ENCODE peak calls at places on chromosome 12, in eight cellular contexts. One of them, this sample, is unnamed.
A peak's percentile ranks its signal among the peaks of the same experiment; 100 is the strongest.

GRCh38 chr12:113889806-113890581 is 76.1 kb downstream of the RBM19 start:
- DNase-seq in Peyer's patch: no peak
- DNase-seq in A549: no peak
- DNase-seq in A673: no peak
- DNase-seq in lower lobe of right lung: no peak
- DNase-seq in pancreas: no peak
- DNase-seq in prostate gland: no peak
- DNase-seq in lung: no peak
- DNase-seq in this sample: no peak

GRCh38 chr12:31362759-31363415 is 36.9 kb upstream of the SINHCAF start:
- DNase-seq in Peyer's patch: peak; percentile 57
- DNase-seq in pancreas: no peak
- DNase-seq in prostate gland: peak; percentile 46
- DNase-seq in A549: peak; percentile 15
- DNase-seq in lung: no peak
- DNase-seq in A673: no peak
- DNase-seq in lower lobe of right lung: peak; percentile 54
- DNase-seq in this sample: no peak

GRCh38 chr12:31572900-31573299 is 18.0 kb downstream of the DENND5B start:
- DNase-seq in pancreas: no peak
- DNase-seq in A673: no peak
- DNase-seq in Peyer's patch: no peak
- DNase-seq in A549: no peak
- DNase-seq in lower lobe of right lung: no peak
- DNase-seq in lung: no peak
- DNase-seq in prostate gland: no peak
- DNase-seq in this sample: no peak

GRCh38 chr12:131596115-131596514 is 114.8 kb upstream of the SFSWAP start:
- DNase-seq in lower lobe of right lung: no peak
- DNase-seq in pancreas: no peak
- DNase-seq in prostate gland: no peak
- DNase-seq in lung: no peak
- DNase-seq in A673: no peak
- DNase-seq in Peyer's patch: no peak
- DNase-seq in A549: no peak
- DNase-seq in this sample: no peak

GRCh38 chr12:80293347-80293746 is 150.7 kb upstream of the PTPRQ start:
- DNase-seq in lung: no peak
- DNase-seq in A549: no peak
- DNase-seq in prostate gland: no peak
- DNase-seq in lower lobe of right lung: no peak
- DNase-seq in Peyer's patch: no peak
- DNase-seq in A673: no peak
- DNase-seq in pancreas: no peak
- DNase-seq in this sample: no peak

GRCh38 chr12:45654002-45654401 is 75.5 kb upstream of the ARID2 start:
- DNase-seq in A549: no peak
- DNase-seq in pancreas: no peak
- DNase-seq in lung: no peak
- DNase-seq in Peyer's patch: no peak
- DNase-seq in A673: no peak
- DNase-seq in lower lobe of right lung: no peak
- DNase-seq in prostate gland: no peak
- DNase-seq in this sample: no peak

GRCh38 chr12:49233842-49234526 is 30.9 kb upstream of the TUBA1C start:
- DNase-seq in pancreas: peak; percentile 15
- DNase-seq in lung: peak; percentile 74
- DNase-seq in prostate gland: no peak
- DNase-seq in A549: no peak
- DNase-seq in A673: no peak
- DNase-seq in lower lobe of right lung: peak; percentile 92
- DNase-seq in Peyer's patch: peak; percentile 29
- DNase-seq in this sample: no peak

GRCh38 chr12:5587701-5588100 is 155.8 kb downstream of the NTF3 start:
- DNase-seq in pancreas: no peak
- DNase-seq in A673: no peak
- DNase-seq in lower lobe of right lung: no peak
- DNase-seq in A549: no peak
- DNase-seq in prostate gland: no peak
- DNase-seq in lung: no peak
- DNase-seq in Peyer's patch: no peak
- DNase-seq in this sample: no peak

GRCh38 chr12:16604853-16605252 is 1.1 kb downstream of the LMO3 start:
- DNase-seq in prostate gland: no peak
- DNase-seq in Peyer's patch: no peak
- DNase-seq in A549: no peak
- DNase-seq in lung: peak; percentile 45
- DNase-seq in A673: peak; percentile 47
- DNase-seq in lower lobe of right lung: peak; percentile 48
- DNase-seq in pancreas: no peak
- DNase-seq in this sample: no peak

GRCh38 chr12:16605666-16606116 is 271 bp downstream of the LMO3 start:
- DNase-seq in Peyer's patch: no peak
- DNase-seq in prostate gland: no peak
- DNase-seq in lung: peak; percentile 49
- DNase-seq in A673: peak; percentile 61
- DNase-seq in A549: no peak
- DNase-seq in pancreas: no peak
- DNase-seq in lower lobe of right lung: peak; percentile 49
- DNase-seq in this sample: no peak

GRCh38 chr12:16606117-16606200 is at the start of gene LMO3:
- DNase-seq in prostate gland: no peak
- DNase-seq in A549: no peak
- DNase-seq in Peyer's patch: no peak
- DNase-seq in pancreas: no peak
- DNase-seq in A673: no peak
- DNase-seq in lung: no peak
- DNase-seq in lower lobe of right lung: no peak
- DNase-seq in this sample: no peak

GRCh38 chr12:16606936-16607335 is 974 bp upstream of the LMO3 start:
- DNase-seq in Peyer's patch: no peak
- DNase-seq in lower lobe of right lung: no peak
- DNase-seq in prostate gland: no peak
- DNase-seq in pancreas: no peak
- DNase-seq in A673: peak; percentile 54
- DNase-seq in A549: no peak
- DNase-seq in lung: no peak
- DNase-seq in this sample: no peak

DNA sequence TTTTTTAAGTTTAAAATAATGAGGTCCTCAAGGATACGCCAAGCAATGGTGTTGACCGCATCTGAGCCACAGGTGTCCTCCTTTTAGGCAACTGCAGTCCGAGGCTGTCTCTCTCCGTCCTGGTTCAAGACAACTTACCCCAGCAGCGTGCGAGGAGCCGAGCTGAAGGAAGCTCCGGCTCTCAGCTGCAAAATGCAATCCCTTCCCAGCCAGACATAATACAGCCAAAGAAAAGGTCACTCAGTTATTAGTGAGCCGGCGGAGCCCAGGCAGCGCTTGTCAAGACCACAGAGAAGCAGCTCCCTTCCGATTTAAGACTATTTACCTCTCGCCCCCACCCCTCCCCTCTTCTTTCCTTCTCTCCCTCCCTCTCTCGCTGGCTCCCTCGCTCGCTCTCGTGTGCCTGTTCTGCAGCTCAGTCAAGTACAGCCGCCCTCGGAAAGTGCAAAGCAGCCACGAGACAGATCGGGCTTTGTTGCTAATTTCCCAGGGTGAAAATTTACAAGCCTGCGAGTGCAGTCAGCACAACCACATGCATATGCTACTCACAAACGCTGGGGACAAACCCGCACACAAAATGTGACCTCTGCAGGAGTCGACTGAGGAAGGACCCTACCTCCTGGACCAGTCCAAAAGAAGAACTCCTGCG is 363 bp upstream of the LMO3 start:
- DNase-seq in lung: peak; percentile 59
- DNase-seq in A673: peak; percentile 89
- DNase-seq in pancreas: peak; percentile 28
- DNase-seq in lower lobe of right lung: peak; percentile 62
- DNase-seq in Peyer's patch: no peak
- DNase-seq in prostate gland: peak; percentile 16
- DNase-seq in A549: no peak
- DNase-seq in this sample: no peak
- H3K4me1 ChIP-seq in lung: peaks cover 3% of the 10 kb centered on the region
- H3K4me1 ChIP-seq in A673: peaks cover 59% of the 10 kb centered on the region
- H3K4me1 ChIP-seq in pancreas: no peaks in the 10 kb centered on the region
- H3K4me1 ChIP-seq in lower lobe of right lung: no peaks in the 10 kb centered on the region
- H3K4me1 ChIP-seq in Peyer's patch: no peaks in the 10 kb centered on the region
- H3K4me1 ChIP-seq in prostate gland: no peaks in the 10 kb centered on the region
- H3K4me1 ChIP-seq in A549: no peaks in the 10 kb centered on the region
- H3K4me1 ChIP-seq in this sample: no peaks in the 10 kb centered on the region

DNA sequence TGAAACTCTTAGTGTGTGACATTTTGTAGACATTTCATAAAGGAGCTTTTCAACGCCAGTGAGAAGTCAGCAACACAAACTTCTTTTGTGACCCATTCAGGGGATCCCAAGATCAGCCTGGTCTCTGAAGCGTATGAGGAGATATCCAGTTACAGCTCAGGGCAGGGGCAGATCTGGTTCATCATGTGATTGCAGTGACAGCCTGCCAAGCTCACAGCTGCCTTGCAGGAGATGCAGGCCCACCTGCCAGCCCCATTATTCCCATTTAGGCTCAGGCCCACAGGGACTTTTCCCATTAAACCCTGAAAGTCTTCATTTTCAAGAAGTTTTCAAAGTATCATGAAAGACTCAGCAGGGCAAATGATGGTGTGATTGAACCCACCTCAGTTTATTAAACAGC is 38.3 kb downstream of the SRGAP1 start:
- DNase-seq in A673: peak; percentile 50
- DNase-seq in A549: no peak
- DNase-seq in pancreas: no peak
- DNase-seq in lung: no peak
- DNase-seq in lower lobe of right lung: no peak
- DNase-seq in prostate gland: no peak
- DNase-seq in Peyer's patch: no peak
- DNase-seq in this sample: no peak
- H3K27ac ChIP-seq in A673: no peak overlapping the region
- H3K27ac ChIP-seq in A549: peak overlapping the region; percentile 41
- H3K27ac ChIP-seq in pancreas: no peak overlapping the region
- H3K27ac ChIP-seq in lung: no peak overlapping the region
- H3K27ac ChIP-seq in lower lobe of right lung: no peak overlapping the region
- H3K27ac ChIP-seq in prostate gland: no peak overlapping the region
- H3K27ac ChIP-seq in Peyer's patch: no peak overlapping the region
- H3K27ac ChIP-seq in this sample: no peak overlapping the region

DNA sequence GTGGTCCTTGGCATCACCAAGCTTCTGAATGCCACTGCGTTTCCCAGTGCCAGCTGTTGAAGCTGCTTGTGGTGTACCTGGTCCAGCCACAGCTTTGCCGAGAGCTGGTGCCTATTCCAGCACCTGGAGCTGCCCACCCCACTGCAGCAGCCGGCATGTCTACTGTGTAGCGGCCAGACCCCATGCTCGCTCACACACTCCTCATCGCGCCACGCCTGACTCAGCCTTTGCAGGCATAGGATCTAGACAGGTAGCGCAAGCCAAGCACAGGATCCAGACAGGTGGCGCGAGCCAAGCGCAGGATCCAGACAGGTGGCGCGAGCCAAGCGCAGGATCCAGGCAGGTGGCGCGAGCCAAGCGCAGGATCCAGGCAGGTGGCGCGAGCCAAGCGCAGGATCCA is 11.6 kb upstream of the ZNF605 start:
- DNase-seq in A673: no peak
- DNase-seq in A549: no peak
- DNase-seq in prostate gland: no peak
- DNase-seq in lung: no peak
- DNase-seq in Peyer's patch: no peak
- DNase-seq in lower lobe of right lung: no peak
- DNase-seq in pancreas: no peak
- DNase-seq in this sample: no peak
- H3K9me3 ChIP-seq in A673: peaks cover 39% of the 10 kb centered on the region
- H3K9me3 ChIP-seq in A549: peaks cover 74% of the 10 kb centered on the region
- H3K9me3 ChIP-seq in prostate gland: no peaks in the 10 kb centered on the region
- H3K9me3 ChIP-seq in lung: peaks cover 30% of the 10 kb centered on the region
- H3K9me3 ChIP-seq in Peyer's patch: no peaks in the 10 kb centered on the region
- H3K9me3 ChIP-seq in lower lobe of right lung: peaks cover 20% of the 10 kb centered on the region
- H3K9me3 ChIP-seq in pancreas: no peaks in the 10 kb centered on the region
- H3K9me3 ChIP-seq in this sample: no peaks in the 10 kb centered on the region

GRCh38 chr12:72586456-72586855 is 314.3 kb downstream of the TRHDE start:
- DNase-seq in A673: peak; percentile 80
- DNase-seq in A549: no peak
- DNase-seq in pancreas: no peak
- DNase-seq in lower lobe of right lung: no peak
- DNase-seq in lung: no peak
- DNase-seq in Peyer's patch: no peak
- DNase-seq in prostate gland: no peak
- DNase-seq in this sample: no peak
- H3K4me1 ChIP-seq in A673: peaks cover 19% of the 10 kb centered on the region
- H3K4me1 ChIP-seq in A549: no peaks in the 10 kb centered on the region
- H3K4me1 ChIP-seq in pancreas: no peaks in the 10 kb centered on the region
- H3K4me1 ChIP-seq in lower lobe of right lung: no peaks in the 10 kb centered on the region
- H3K4me1 ChIP-seq in lung: no peaks in the 10 kb centered on the region
- H3K4me1 ChIP-seq in Peyer's patch: no peaks in the 10 kb centered on the region
- H3K4me1 ChIP-seq in prostate gland: no peaks in the 10 kb centered on the region
- H3K4me1 ChIP-seq in this sample: no peaks in the 10 kb centered on the region

GRCh38 chr12:69579029-69579428 is 6.2 kb upstream of the CCT2 start:
- DNase-seq in A549: no peak
- DNase-seq in Peyer's patch: no peak
- DNase-seq in lower lobe of right lung: no peak
- DNase-seq in lung: no peak
- DNase-seq in pancreas: no peak
- DNase-seq in A673: no peak
- DNase-seq in prostate gland: no peak
- DNase-seq in this sample: no peak
- H3K27ac ChIP-seq in A549: no peak overlapping the region
- H3K27ac ChIP-seq in Peyer's patch: no peak overlapping the region
- H3K27ac ChIP-seq in lower lobe of right lung: no peak overlapping the region
- H3K27ac ChIP-seq in lung: no peak overlapping the region
- H3K27ac ChIP-seq in pancreas: no peak overlapping the region
- H3K27ac ChIP-seq in A673: no peak overlapping the region
- H3K27ac ChIP-seq in prostate gland: no peak overlapping the region
- H3K27ac ChIP-seq in this sample: no peak overlapping the region

GRCh38 chr12:117433878-117434277 is 72.5 kb upstream of the NOS1 start:
- DNase-seq in A673: no peak
- DNase-seq in lung: no peak
- DNase-seq in lower lobe of right lung: no peak
- DNase-seq in Peyer's patch: no peak
- DNase-seq in A549: no peak
- DNase-seq in prostate gland: no peak
- DNase-seq in pancreas: no peak
- DNase-seq in this sample: no peak
- H3K9me3 ChIP-seq in A673: no peaks in the 10 kb centered on the region
- H3K9me3 ChIP-seq in lung: peaks cover 5% of the 10 kb centered on the region
- H3K9me3 ChIP-seq in lower lobe of right lung: no peaks in the 10 kb centered on the region
- H3K9me3 ChIP-seq in Peyer's patch: no peaks in the 10 kb centered on the region
- H3K9me3 ChIP-seq in A549: no peaks in the 10 kb centered on the region
- H3K9me3 ChIP-seq in prostate gland: no peaks in the 10 kb centered on the region
- H3K9me3 ChIP-seq in pancreas: no peaks in the 10 kb centered on the region
- H3K9me3 ChIP-seq in this sample: no peaks in the 10 kb centered on the region

This sample was measured in CD4-positive, alpha-beta memory T cell.